ENCODE peak calls at places on chromosomes 13 and 19, in nine cellular contexts. Y, U, C, O, W, E, S, I and V are unnamed samples.

GRCh38 chr13:105572401-105572800 is 963.1 kb downstream of the EFNB2 start:
- DNase-seq in Y (no peak), U (no peak), C (no peak), O (no peak), W (no peak), E (no peak), S (no peak), I (no peak), V (no peak)

GRCh38 chr13:91264484-91264883 is 83.0 kb upstream of the MIR17HG start:
- DNase-seq in Y (no peak), U (no peak), C (no peak), O (no peak), W (no peak), E (no peak), S (no peak), I (no peak), V (no peak)

GRCh38 chr13:74977498-74977897 is 504.5 kb downstream of the TBC1D4 start:
- DNase-seq in Y (no peak), U (no peak), C (no peak), O (no peak), W (no peak), E (no peak), S (no peak), I (no peak), V (no peak)

GRCh38 chr19:579842-580155 is 7.4 kb downstream of the BSG start:
- DNase-seq in Y (no peak), U (no peak), C (no peak), O (no peak), W (no peak), E (no peak), S (no peak), I (peak; percentile 59), V (no peak)

GRCh38 chr13:21232196-21232595 is 55.7 kb downstream of the MRPL57 start:
- DNase-seq in Y (no peak), U (peak; percentile 75), C (no peak), O (no peak), W (no peak), E (peak; percentile 92), S (no peak), I (no peak), V (no peak)

GRCh38 chr13:60169239-60170031 is 5.7 kb upstream of the DIAPH3 start:
- DNase-seq in Y (no peak), U (no peak), C (no peak), O (no peak), W (no peak), E (no peak), S (no peak), I (no peak), V (no peak)

GRCh38 chr13:68345963-68346362 is 1115.8 kb upstream of the PCDH9 start:
- DNase-seq in Y (no peak), U (no peak), C (no peak), O (no peak), W (no peak), E (no peak), S (no peak), I (no peak), V (no peak)

GRCh38 chr19:35779033-35779432 is 3.7 kb downstream of the ARHGAP33 start:
- DNase-seq in Y (no peak), U (no peak), C (no peak), O (no peak), W (no peak), E (no peak), S (no peak), I (no peak), V (no peak)

GRCh38 chr19:49807174-49807830 is 5.8 kb downstream of the FUZ start:
- DNase-seq in Y (no peak), U (no peak), C (no peak), O (no peak), W (no peak), E (no peak), S (peak; percentile 76), I (no peak), V (no peak)

GRCh38 chr19:19662866-19663291 is 597 bp downstream of the ATP13A1 start:
- DNase-seq in Y (no peak), U (peak; percentile 73), C (no peak), O (no peak), W (no peak), E (no peak), S (peak; percentile 73), I (no peak), V (no peak)

GRCh38 chr19:19663292-19664120 is at the start of gene ATP13A1:
- DNase-seq in Y (peak; percentile 96), U (peak; percentile 98), C (peak; percentile 96), O (peak; percentile 99), W (peak; percentile 94), E (peak; percentile 98), S (peak; percentile 98), I (peak; percentile 99), V (peak; percentile 97)

GRCh38 chr19:19661675-19662251 is 1.7 kb downstream of the ATP13A1 start:
- DNase-seq in Y (peak; percentile 45), U (peak; percentile 53), C (no peak), O (no peak), W (peak; percentile 31), E (no peak), S (no peak), I (no peak), V (no peak)

GRCh38 chr19:19661141-19661674 is 2.3 kb downstream of the ATP13A1 start:
- DNase-seq in Y (no peak), U (peak; percentile 40), C (no peak), O (no peak), W (no peak), E (no peak), S (no peak), I (no peak), V (no peak)

DNA sequence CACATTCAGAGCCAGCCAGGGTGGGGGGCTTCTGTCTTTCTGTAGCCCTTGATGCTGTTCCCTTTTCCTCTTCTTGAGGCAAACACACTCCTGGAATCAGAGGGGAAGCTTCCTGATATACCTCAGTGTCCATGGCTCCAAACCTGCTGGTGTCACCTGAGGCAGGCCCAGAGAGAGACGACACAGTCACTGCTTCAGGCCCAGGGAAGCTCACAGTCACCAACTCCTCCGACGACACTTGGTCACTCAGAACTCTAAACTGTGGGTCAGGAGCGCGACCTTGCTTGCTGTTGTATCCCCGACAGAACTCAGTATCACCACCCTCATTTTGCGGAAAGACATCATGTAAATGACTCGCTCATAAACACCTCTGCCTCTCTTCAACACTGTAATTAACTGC is 1.1 kb downstream of the ATP13A1 start:
- DNase-seq in Y (no peak), U (peak; percentile 52), C (no peak), O (no peak), W (no peak), E (no peak), S (no peak), I (no peak), V (no peak)
- TF ChIP-seq POLR2A in Y (no peak), U (no peak), C (no peak), O (no peak), W (no peak), E (no peak), S (no peak), I (no peak), V (no peak)

DNA sequence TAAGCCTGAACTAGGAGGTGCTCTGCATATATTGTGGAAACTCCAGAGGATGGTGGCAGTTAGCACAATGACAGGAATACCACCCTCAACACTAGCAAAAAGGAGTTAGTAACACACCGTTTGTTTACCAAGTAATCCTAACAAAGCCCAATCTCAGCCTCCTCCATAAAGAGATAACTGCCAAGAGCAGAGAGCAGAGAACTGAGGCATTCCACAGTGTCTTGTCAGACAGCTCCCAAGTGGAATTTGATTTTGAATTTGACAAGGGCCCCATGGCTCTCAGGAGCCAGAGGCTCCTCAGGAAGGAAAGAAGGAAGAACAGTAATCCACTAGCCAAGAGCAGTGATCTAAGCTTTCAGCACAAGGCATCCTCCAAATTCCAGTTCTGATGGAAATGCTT is 298.6 kb downstream of the DCLK1 start:
- DNase-seq in Y (no peak), U (no peak), C (no peak), O (no peak), W (no peak), E (no peak), S (no peak), I (no peak), V (no peak)
- TF ChIP-seq POLR2A in Y (no peak), U (no peak), C (no peak), O (no peak), W (no peak), E (no peak), S (no peak), I (no peak), V (no peak)

GRCh38 chr13:50014404-50014803 is 840 bp upstream of the KCNRG start:
- DNase-seq in Y (no peak), U (no peak), C (no peak), O (no peak), W (no peak), E (no peak), S (no peak), I (no peak), V (no peak)
- TF ChIP-seq POLR2A in Y (no peak), U (no peak), C (no peak), O (no peak), W (no peak), E (no peak), S (no peak), I (no peak), V (no peak)

DNA sequence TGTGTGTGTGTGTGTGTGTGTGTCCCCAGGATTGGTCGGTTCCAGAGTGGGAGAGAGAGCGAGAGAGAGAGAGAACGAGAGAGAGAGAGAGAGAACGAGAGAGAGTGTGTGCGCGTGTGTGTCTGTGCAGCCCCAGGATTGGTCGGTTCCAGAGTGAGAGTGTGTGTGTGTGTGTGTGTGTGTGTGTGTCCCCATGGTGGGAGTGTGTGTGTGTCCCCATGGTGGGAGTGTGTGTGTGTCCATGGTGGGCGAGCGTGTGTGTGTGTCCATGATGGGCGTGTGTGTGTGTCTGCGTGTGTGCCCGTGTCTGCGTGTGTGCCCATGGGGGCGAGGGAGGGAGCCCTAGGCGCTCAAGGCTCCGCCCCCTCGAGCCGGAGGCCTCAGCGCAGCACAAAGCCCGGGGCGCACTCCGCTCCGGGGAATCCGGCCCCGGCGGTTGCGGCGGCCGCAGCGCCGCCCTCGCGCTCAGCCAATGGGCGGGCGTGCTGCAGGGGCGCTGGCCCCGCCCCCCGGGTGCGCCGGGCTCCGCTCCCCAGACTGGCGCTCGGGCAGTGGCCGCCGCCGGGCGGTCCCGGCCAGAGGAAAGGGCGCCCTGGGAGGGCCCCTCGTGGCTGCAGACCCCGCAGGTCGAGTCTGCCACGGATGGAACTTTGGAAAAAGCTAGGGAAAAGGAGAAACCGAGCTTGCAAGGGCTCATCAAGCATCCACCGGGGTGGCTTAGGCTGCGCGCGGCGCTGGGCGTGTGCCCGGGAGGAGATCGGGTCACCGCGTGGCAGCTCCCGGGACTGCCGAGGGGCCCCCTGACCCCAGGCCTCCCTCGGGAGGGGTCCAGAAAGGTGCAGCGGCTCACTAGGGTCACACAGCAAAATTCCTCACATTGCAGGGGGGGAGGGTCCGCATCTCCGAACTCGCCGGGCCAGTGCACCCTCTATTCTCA is 96.2 kb downstream of the INSR start:
- DNase-seq in Y (peak; percentile 94), U (peak; percentile 97), C (peak; percentile 95), O (peak; percentile 98), W (peak; percentile 98), E (peak; percentile 97), S (peak; percentile 92), I (peak; percentile 96), V (peak; percentile 90)
- TF ChIP-seq POLR2A in Y (peak; percentile 77), U (peak; percentile 14), C (no peak), O (no peak), W (no peak), E (peak; percentile 11), S (peak; percentile 45), I (peak; percentile 77), V (peak; percentile 62)

GRCh38 chr19:41619018-41619571 is 7.8 kb downstream of the CEACAM4 start:
- DNase-seq in Y (no peak), U (no peak), C (no peak), O (no peak), W (no peak), E (no peak), S (no peak), I (no peak), V (no peak)
- TF ChIP-seq POLR2A in Y (no peak), U (no peak), C (no peak), O (no peak), W (no peak), E (no peak), S (no peak), I (no peak), V (no peak)